ENCODE peak calls at places on chromosome 11, in seven cellular contexts. N is fibroblast of the aortic adventitia; D is OCI-LY7; S is CD4-positive, alpha-beta memory T cell; J is effector memory CD4-positive, alpha-beta T cell; Q is spleen; P is lower leg skin. C is an unnamed sample.

GRCh38 chr11:19451609-19452008 is 210.9 kb upstream of the E2F8 start:
- DNase-seq in P (no peak), Q (no peak), J (no peak), S (no peak), D (no peak), N (no peak), C (no peak)

GRCh38 chr11:128469220-128469619 is 118.1 kb downstream of the ETS1 start:
- DNase-seq in J (no peak), Q (peak; percentile 87), S (no peak), D (peak; percentile 97), P (no peak), N (no peak), C (no peak)

GRCh38 chr11:128022007-128022368 is 565.4 kb downstream of the ETS1 start:
- DNase-seq in S (no peak), P (no peak), J (no peak), D (no peak), Q (no peak), N (peak; percentile 72), C (peak; percentile 15)

GRCh38 chr11:35236667-35237003 is 97.7 kb downstream of the CD44 start:
- DNase-seq in D (no peak), Q (no peak), N (no peak), P (no peak), S (no peak), J (no peak), C (no peak)

GRCh38 chr11:11445441-11446185 is 92.6 kb upstream of the CSNK2A3 start:
- DNase-seq in D (no peak), N (no peak), S (no peak), J (no peak), Q (no peak), P (no peak), C (no peak)

GRCh38 chr11:30729187-30729713 is 143.1 kb upstream of the MPPED2 start:
- DNase-seq in J (no peak), S (no peak), N (no peak), D (no peak), P (no peak), Q (no peak), C (no peak)

GRCh38 chr11:131580466-131580865 is 210.1 kb downstream of the NTM start:
- DNase-seq in S (no peak), P (peak; percentile 23), N (no peak), D (no peak), J (no peak), Q (no peak), C (no peak)

GRCh38 chr11:102241026-102241425 is 76.3 kb upstream of the BIRC3 start:
- DNase-seq in D (no peak), J (no peak), S (no peak), P (no peak), Q (no peak), N (no peak), C (no peak)

GRCh38 chr11:803770-804598 is 1.0 kb downstream of the PIDD1 start:
- DNase-seq in J (no peak), N (no peak), Q (peak; percentile 87), D (no peak), S (no peak), P (no peak), C (no peak)

GRCh38 chr11:8268530-8269461 is 5.1 kb upstream of the LMO1 start:
- DNase-seq in N (no peak), D (no peak), S (no peak), P (peak; percentile 81), J (no peak), Q (peak; percentile 74), C (no peak)

GRCh38 chr11:64599698-64600211 is 8.7 kb downstream of the SLC22A12 start:
- DNase-seq in P (no peak), S (no peak), D (no peak), Q (no peak), N (no peak), J (no peak), C (no peak)

GRCh38 chr11:96328395-96329010 is 14.5 kb downstream of the MAML2 start:
- DNase-seq in Q (no peak), N (no peak), S (no peak), P (no peak), D (no peak), J (no peak), C (no peak)

GRCh38 chr11:61532136-61533038 is 23.8 kb downstream of the LRRC10B start:
- DNase-seq in P (no peak), S (peak; percentile 39), Q (no peak), J (no peak), D (peak; percentile 49), N (peak; percentile 23), C (no peak)

GRCh38 chr11:67490727-67491065 is 7.9 kb downstream of the AIP start:
- DNase-seq in S (no peak), P (peak; percentile 85), N (no peak), Q (peak; percentile 75), J (no peak), D (no peak), C (no peak)

GRCh38 chr11:13927496-13927895 is 35.0 kb upstream of the SPON1 start:
- DNase-seq in Q (no peak), S (no peak), D (no peak), P (no peak), J (no peak), N (no peak), C (no peak)

DNA sequence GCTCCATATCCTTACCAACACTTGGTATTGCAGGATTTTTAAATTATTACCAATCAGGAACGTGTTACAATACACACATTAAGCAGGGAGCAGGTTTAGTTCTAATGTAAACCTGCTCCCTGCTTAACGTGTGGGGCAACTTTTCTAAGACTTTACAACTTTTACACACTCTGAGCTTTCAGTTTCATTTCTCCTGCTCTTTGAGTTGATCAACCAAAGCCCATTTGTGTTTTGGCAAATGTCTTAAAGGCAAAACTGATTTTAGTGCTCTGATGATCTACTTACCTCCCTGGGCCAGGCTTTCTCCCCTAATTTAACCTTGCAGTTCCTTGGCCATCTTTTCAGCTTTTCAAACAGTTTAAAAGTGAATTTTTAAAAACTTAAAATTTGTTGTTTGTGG is 70.9 kb downstream of the ZBTB44 start:
- DNase-seq in D (no peak), J (no peak), S (no peak), Q (no peak), N (no peak), P (no peak), C (no peak)
- H3K4me3 ChIP-seq in D (no peak overlapping the region), J (no peak overlapping the region), S (no peak overlapping the region), Q (no peak overlapping the region), N (no peak overlapping the region), P (no peak overlapping the region), C (no peak overlapping the region)

GRCh38 chr11:69010361-69010891 is 2.6 kb downstream of the MRGPRF start:
- DNase-seq in D (no peak), J (no peak), S (no peak), P (no peak), N (no peak), Q (peak; percentile 52), C (no peak)

GRCh38 chr11:69007978-69008381 is 5.1 kb downstream of the MRGPRF start:
- DNase-seq in J (no peak), S (no peak), N (peak; percentile 46), P (peak; percentile 69), Q (peak; percentile 43), D (no peak), C (no peak)

GRCh38 chr11:69010964-69011623 is 2.0 kb downstream of the MRGPRF start:
- DNase-seq in J (no peak), N (peak; percentile 77), P (peak; percentile 95), S (peak; percentile 12), D (peak; percentile 34), Q (peak; percentile 74), C (no peak)

GRCh38 chr11:69008774-69009440 is 4.1 kb downstream of the MRGPRF start:
- DNase-seq in S (no peak), J (no peak), D (no peak), N (peak; percentile 97), Q (peak; percentile 66), P (peak; percentile 96), C (peak; percentile 84)

GRCh38 chr11:69009441-69010211 is 3.4 kb downstream of the MRGPRF start:
- DNase-seq in Q (peak; percentile 56), N (no peak), J (no peak), D (no peak), P (no peak), S (no peak), C (no peak)
- H3K4me3 ChIP-seq in Q (no peak overlapping the region), N (no peak overlapping the region), J (no peak overlapping the region), D (no peak overlapping the region), P (no peak overlapping the region), S (no peak overlapping the region), C (no peak overlapping the region)

GRCh38 chr11:34185926-34186841 is 80.8 kb downstream of the NAT10 start:
- DNase-seq in Q (no peak), J (no peak), S (no peak), N (peak; percentile 28), P (no peak), D (no peak), C (no peak)
- H3K4me3 ChIP-seq in Q (no peak overlapping the region), J (no peak overlapping the region), S (no peak overlapping the region), N (no peak overlapping the region), P (no peak overlapping the region), D (no peak overlapping the region), C (no peak overlapping the region)

GRCh38 chr11:111913997-111914396 is 1.5 kb downstream of the HSPB2 start:
- DNase-seq in P (no peak), S (no peak), D (no peak), J (no peak), N (peak; percentile 86), Q (no peak), C (no peak)

GRCh38 chr11:111911563-111912401 is at the start of gene CRYAB:
- DNase-seq in P (peak; percentile 97), J (no peak), D (no peak), Q (no peak), N (peak; percentile 89), S (no peak), C (peak; percentile 85)

GRCh38 chr11:111910637-111911562 is 670 bp downstream of the CRYAB start:
- DNase-seq in D (no peak), S (no peak), J (no peak), N (no peak), P (no peak), Q (no peak), C (no peak)

GRCh38 chr11:111912535-111912934 is at the start of gene HSPB2:
- DNase-seq in J (no peak), P (peak; percentile 89), N (no peak), D (no peak), S (no peak), Q (no peak), C (no peak)

GRCh38 chr11:111913031-111913861 is 712 bp downstream of the HSPB2 start:
- DNase-seq in J (no peak), N (no peak), S (no peak), Q (no peak), P (no peak), D (no peak), C (no peak)
- H3K4me3 ChIP-seq in J (no peak overlapping the region), N (peak overlapping the region; percentile 55), S (no peak overlapping the region), Q (peak overlapping the region; percentile 62), P (peak overlapping the region; percentile 38), D (no peak overlapping the region), C (peak overlapping the region; percentile 14)

DNA sequence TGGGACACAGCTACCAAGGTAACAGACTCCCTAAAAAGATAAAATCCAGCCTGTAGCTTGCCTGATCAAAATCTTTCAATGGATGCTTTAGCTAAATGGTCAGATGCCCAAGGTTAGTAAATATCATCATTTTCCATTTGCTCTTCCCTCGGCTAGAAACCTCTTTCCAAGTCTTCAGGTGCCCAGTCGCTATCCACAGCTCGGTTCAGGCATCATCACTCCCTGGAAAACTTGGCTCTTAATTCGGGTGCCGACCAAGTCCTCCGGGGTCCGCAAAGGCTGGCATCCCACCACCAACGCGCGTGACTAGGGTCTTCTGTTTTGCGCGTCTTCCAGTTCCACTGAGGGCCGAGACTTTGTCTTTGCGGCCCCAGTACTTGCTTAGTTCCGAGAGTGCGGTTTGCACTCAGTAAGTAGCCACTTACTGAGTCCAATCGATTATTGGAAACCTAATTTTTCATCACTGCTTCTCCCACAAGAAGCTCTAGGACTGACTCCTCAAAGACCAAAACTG is 44.3 kb downstream of the OR4D9 start:
- DNase-seq in P (no peak), D (no peak), J (no peak), N (no peak), S (no peak), Q (no peak), C (no peak)
- H3K4me3 ChIP-seq in P (peak overlapping the region; percentile 7), D (peak overlapping the region; percentile 36), J (peak overlapping the region; percentile 29), N (peak overlapping the region; percentile 52), S (no peak overlapping the region), Q (peak overlapping the region; percentile 50), C (peak overlapping the region; percentile 48)